ENCODE peak calls at places on chromosome 10, in ten cellular contexts. One of them, this sample, is unnamed.

GRCh38 chr10:97498841-97499560 is at the start of gene UBTD1:
- DNase-seq in natural killer cell: no peak
- DNase-seq in Calu3: peak
- DNase-seq in pancreas: peak
- DNase-seq in K562: peak
- DNase-seq in A549: peak
- DNase-seq in Caco-2: peak
- DNase-seq in astrocyte of the spinal cord: peak
- DNase-seq in upper lobe of right lung: peak
- DNase-seq in coronary artery: peak
- DNase-seq in this sample: no peak

GRCh38 chr10:26438534-26439269 is 561 bp downstream of the APBB1IP start:
- DNase-seq in natural killer cell: peak
- DNase-seq in Calu3: peak
- DNase-seq in pancreas: peak
- DNase-seq in K562: no peak
- DNase-seq in A549: no peak
- DNase-seq in Caco-2: no peak
- DNase-seq in astrocyte of the spinal cord: no peak
- DNase-seq in upper lobe of right lung: peak
- DNase-seq in coronary artery: peak
- DNase-seq in this sample: peak

GRCh38 chr10:59805043-59805442 is 51.8 kb upstream of the MRLN start:
- DNase-seq in natural killer cell: no peak
- DNase-seq in Calu3: peak
- DNase-seq in pancreas: no peak
- DNase-seq in K562: peak
- DNase-seq in A549: peak
- DNase-seq in Caco-2: peak
- DNase-seq in astrocyte of the spinal cord: no peak
- DNase-seq in upper lobe of right lung: no peak
- DNase-seq in coronary artery: no peak
- DNase-seq in this sample: no peak

GRCh38 chr10:92222603-92223275 is 68.1 kb downstream of the CPEB3 start:
- DNase-seq in natural killer cell: no peak
- DNase-seq in Calu3: no peak
- DNase-seq in pancreas: no peak
- DNase-seq in K562: no peak
- DNase-seq in A549: peak
- DNase-seq in Caco-2: no peak
- DNase-seq in astrocyte of the spinal cord: peak
- DNase-seq in upper lobe of right lung: no peak
- DNase-seq in coronary artery: no peak
- DNase-seq in this sample: no peak

GRCh38 chr10:97764519-97764931 is 7.3 kb downstream of the SFRP5 start:
- DNase-seq in natural killer cell: no peak
- DNase-seq in Calu3: no peak
- DNase-seq in pancreas: no peak
- DNase-seq in K562: no peak
- DNase-seq in A549: no peak
- DNase-seq in Caco-2: peak
- DNase-seq in astrocyte of the spinal cord: no peak
- DNase-seq in upper lobe of right lung: no peak
- DNase-seq in coronary artery: no peak
- DNase-seq in this sample: no peak

GRCh38 chr10:9285698-9286097 is 1231.2 kb downstream of the GATA3 start:
- DNase-seq in natural killer cell: no peak
- DNase-seq in Calu3: no peak
- DNase-seq in pancreas: no peak
- DNase-seq in K562: no peak
- DNase-seq in A549: no peak
- DNase-seq in Caco-2: no peak
- DNase-seq in astrocyte of the spinal cord: no peak
- DNase-seq in upper lobe of right lung: no peak
- DNase-seq in coronary artery: no peak
- DNase-seq in this sample: no peak

GRCh38 chr10:49568235-49568634 is 29.3 kb upstream of the ERCC6 start:
- DNase-seq in natural killer cell: no peak
- DNase-seq in Calu3: no peak
- DNase-seq in pancreas: no peak
- DNase-seq in K562: no peak
- DNase-seq in A549: no peak
- DNase-seq in Caco-2: no peak
- DNase-seq in astrocyte of the spinal cord: peak
- DNase-seq in upper lobe of right lung: no peak
- DNase-seq in coronary artery: no peak
- DNase-seq in this sample: no peak

GRCh38 chr10:84088626-84089025 is 50.7 kb upstream of the GHITM start:
- DNase-seq in natural killer cell: no peak
- DNase-seq in Calu3: no peak
- DNase-seq in pancreas: no peak
- DNase-seq in K562: no peak
- DNase-seq in A549: no peak
- DNase-seq in Caco-2: no peak
- DNase-seq in astrocyte of the spinal cord: no peak
- DNase-seq in upper lobe of right lung: no peak
- DNase-seq in coronary artery: no peak
- DNase-seq in this sample: no peak

GRCh38 chr10:12631216-12631615 is 281.9 kb downstream of the CAMK1D start:
- DNase-seq in natural killer cell: no peak
- DNase-seq in Calu3: no peak
- DNase-seq in pancreas: no peak
- DNase-seq in K562: no peak
- DNase-seq in A549: no peak
- DNase-seq in Caco-2: no peak
- DNase-seq in astrocyte of the spinal cord: no peak
- DNase-seq in upper lobe of right lung: no peak
- DNase-seq in coronary artery: no peak
- DNase-seq in this sample: no peak

GRCh38 chr10:12635127-12635541 is 285.8 kb downstream of the CAMK1D start:
- DNase-seq in natural killer cell: no peak
- DNase-seq in Calu3: no peak
- DNase-seq in pancreas: no peak
- DNase-seq in K562: no peak
- DNase-seq in A549: peak
- DNase-seq in Caco-2: no peak
- DNase-seq in astrocyte of the spinal cord: peak
- DNase-seq in upper lobe of right lung: no peak
- DNase-seq in coronary artery: no peak
- DNase-seq in this sample: no peak

GRCh38 chr10:12634532-12634931 is 285.2 kb downstream of the CAMK1D start:
- DNase-seq in natural killer cell: no peak
- DNase-seq in Calu3: no peak
- DNase-seq in pancreas: no peak
- DNase-seq in K562: no peak
- DNase-seq in A549: no peak
- DNase-seq in Caco-2: no peak
- DNase-seq in astrocyte of the spinal cord: no peak
- DNase-seq in upper lobe of right lung: no peak
- DNase-seq in coronary artery: no peak
- DNase-seq in this sample: no peak

GRCh38 chr10:12631787-12632562 is 282.6 kb downstream of the CAMK1D start:
- DNase-seq in natural killer cell: no peak
- DNase-seq in Calu3: no peak
- DNase-seq in pancreas: peak
- DNase-seq in K562: no peak
- DNase-seq in A549: peak
- DNase-seq in Caco-2: no peak
- DNase-seq in astrocyte of the spinal cord: no peak
- DNase-seq in upper lobe of right lung: no peak
- DNase-seq in coronary artery: no peak
- DNase-seq in this sample: no peak

DNA sequence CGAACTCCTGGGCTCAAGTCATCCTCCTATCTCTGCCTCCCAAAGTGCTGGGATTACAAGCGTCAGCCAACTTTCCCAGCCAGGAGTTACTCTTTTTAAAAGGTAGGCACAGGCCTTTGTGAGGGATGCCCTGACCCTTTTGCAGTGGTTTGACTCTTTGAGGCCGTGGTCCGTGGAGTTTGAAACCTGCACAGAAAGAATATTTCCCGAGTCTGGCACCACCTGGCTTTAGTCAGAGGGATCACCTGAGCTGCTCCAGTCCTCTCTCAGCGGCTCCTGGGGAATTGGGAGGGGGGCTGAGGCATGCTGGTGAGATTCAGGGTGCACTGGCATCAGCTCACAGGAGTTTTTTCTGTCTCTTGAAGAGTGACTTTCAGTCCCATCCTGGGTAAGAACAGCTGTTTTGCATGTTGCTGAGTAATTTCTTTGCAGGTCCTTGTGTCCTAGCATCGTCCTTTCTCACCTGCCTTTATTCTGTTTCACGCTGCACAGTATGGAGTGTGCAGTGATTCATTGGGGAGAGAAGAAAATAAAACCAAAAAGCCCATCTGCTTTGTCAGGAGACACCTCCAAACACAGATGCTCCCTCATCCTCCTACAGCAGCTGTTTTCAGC is 284.5 kb downstream of the CAMK1D start:
- DNase-seq in natural killer cell: no peak
- DNase-seq in Calu3: no peak
- DNase-seq in pancreas: no peak
- DNase-seq in K562: no peak
- DNase-seq in A549: no peak
- DNase-seq in Caco-2: no peak
- DNase-seq in astrocyte of the spinal cord: no peak
- DNase-seq in upper lobe of right lung: no peak
- DNase-seq in coronary artery: no peak
- DNase-seq in this sample: no peak
- TF ChIP-seq CTCF in natural killer cell: no peak
- TF ChIP-seq CTCF in Calu3: no peak
- TF ChIP-seq CTCF in pancreas: no peak
- TF ChIP-seq CTCF in K562: no peak
- TF ChIP-seq CTCF in A549: no peak
- TF ChIP-seq CTCF in Caco-2: no peak
- TF ChIP-seq CTCF in astrocyte of the spinal cord: no peak
- TF ChIP-seq CTCF in upper lobe of right lung: no peak
- TF ChIP-seq CTCF in coronary artery: no peak
- TF ChIP-seq CTCF in this sample: no peak

GRCh38 chr10:101228682-101229274 is 485 bp downstream of the LBX1 start:
- DNase-seq in natural killer cell: no peak
- DNase-seq in Calu3: no peak
- DNase-seq in pancreas: no peak
- DNase-seq in K562: no peak
- DNase-seq in A549: peak
- DNase-seq in Caco-2: peak
- DNase-seq in astrocyte of the spinal cord: no peak
- DNase-seq in upper lobe of right lung: no peak
- DNase-seq in coronary artery: no peak
- DNase-seq in this sample: no peak
- TF ChIP-seq CTCF in natural killer cell: no peak
- TF ChIP-seq CTCF in Calu3: no peak
- TF ChIP-seq CTCF in pancreas: no peak
- TF ChIP-seq CTCF in K562: no peak
- TF ChIP-seq CTCF in A549: no peak
- TF ChIP-seq CTCF in Caco-2: no peak
- TF ChIP-seq CTCF in astrocyte of the spinal cord: no peak
- TF ChIP-seq CTCF in upper lobe of right lung: no peak
- TF ChIP-seq CTCF in coronary artery: no peak
- TF ChIP-seq CTCF in this sample: no peak

GRCh38 chr10:80201592-80202256 is 3.6 kb downstream of the ANXA11 start:
- DNase-seq in natural killer cell: no peak
- DNase-seq in Calu3: no peak
- DNase-seq in pancreas: no peak
- DNase-seq in K562: no peak
- DNase-seq in A549: no peak
- DNase-seq in Caco-2: no peak
- DNase-seq in astrocyte of the spinal cord: no peak
- DNase-seq in upper lobe of right lung: peak
- DNase-seq in coronary artery: no peak
- DNase-seq in this sample: no peak

GRCh38 chr10:80203835-80204148 is 1.5 kb downstream of the ANXA11 start:
- DNase-seq in natural killer cell: no peak
- DNase-seq in Calu3: no peak
- DNase-seq in pancreas: no peak
- DNase-seq in K562: no peak
- DNase-seq in A549: no peak
- DNase-seq in Caco-2: no peak
- DNase-seq in astrocyte of the spinal cord: no peak
- DNase-seq in upper lobe of right lung: no peak
- DNase-seq in coronary artery: no peak
- DNase-seq in this sample: no peak

GRCh38 chr10:80204193-80204714 is 1.1 kb downstream of the ANXA11 start:
- DNase-seq in natural killer cell: peak
- DNase-seq in Calu3: peak
- DNase-seq in pancreas: peak
- DNase-seq in K562: no peak
- DNase-seq in A549: no peak
- DNase-seq in Caco-2: peak
- DNase-seq in astrocyte of the spinal cord: peak
- DNase-seq in upper lobe of right lung: peak
- DNase-seq in coronary artery: no peak
- DNase-seq in this sample: no peak

GRCh38 chr10:80204801-80205477 is 398 bp downstream of the ANXA11 start:
- DNase-seq in natural killer cell: peak
- DNase-seq in Calu3: no peak
- DNase-seq in pancreas: peak
- DNase-seq in K562: peak
- DNase-seq in A549: no peak
- DNase-seq in Caco-2: peak
- DNase-seq in astrocyte of the spinal cord: peak
- DNase-seq in upper lobe of right lung: peak
- DNase-seq in coronary artery: no peak
- DNase-seq in this sample: no peak

DNA sequence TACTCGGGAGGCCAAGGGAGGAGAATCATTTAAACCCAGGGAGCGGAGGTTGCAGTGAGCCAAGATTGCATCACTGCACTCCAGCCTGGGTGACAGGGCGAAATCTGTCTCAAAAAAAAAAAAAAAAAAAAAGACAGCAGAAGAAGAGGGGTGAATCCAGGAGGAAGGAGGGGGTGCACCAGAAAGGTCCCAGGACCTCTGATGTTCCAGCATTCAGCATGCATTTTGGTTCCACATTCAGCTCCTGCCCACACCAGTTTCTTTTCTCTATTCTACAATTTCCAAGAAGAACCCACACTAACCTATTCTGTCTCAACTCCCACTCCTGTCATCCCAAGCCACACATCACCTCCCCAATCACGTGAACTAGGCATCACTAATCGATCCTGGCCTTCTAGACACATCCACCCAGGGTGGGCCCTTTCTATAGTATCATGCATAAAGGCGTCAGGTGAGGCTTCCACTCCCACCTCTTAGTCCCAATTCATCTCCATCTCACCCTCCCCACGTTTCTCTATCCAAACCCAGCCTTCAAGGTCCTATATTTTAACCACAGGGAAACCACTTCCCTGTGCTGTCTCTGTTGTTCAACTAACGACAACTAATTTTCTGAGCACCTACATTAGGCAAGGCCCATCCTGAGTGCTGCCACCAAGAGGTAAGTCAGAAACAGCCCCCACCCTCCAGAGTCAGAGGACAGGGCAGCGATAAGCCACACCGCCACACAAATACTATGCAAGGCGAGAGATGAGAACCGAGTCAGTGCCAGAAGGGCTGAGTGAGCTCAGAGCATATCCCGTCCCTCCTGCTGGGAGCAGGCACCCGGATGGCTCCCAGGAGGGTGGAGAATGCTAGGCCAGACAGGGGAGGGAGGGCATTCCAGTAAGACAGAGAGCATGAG is 2.2 kb downstream of the ANXA11 start:
- DNase-seq in natural killer cell: peak
- DNase-seq in Calu3: peak
- DNase-seq in pancreas: peak
- DNase-seq in K562: peak
- DNase-seq in A549: no peak
- DNase-seq in Caco-2: peak
- DNase-seq in astrocyte of the spinal cord: peak
- DNase-seq in upper lobe of right lung: peak
- DNase-seq in coronary artery: peak
- DNase-seq in this sample: no peak
- TF ChIP-seq CTCF in natural killer cell: no peak
- TF ChIP-seq CTCF in Calu3: peak
- TF ChIP-seq CTCF in pancreas: no peak
- TF ChIP-seq CTCF in K562: peak
- TF ChIP-seq CTCF in A549: peak
- TF ChIP-seq CTCF in Caco-2: no peak
- TF ChIP-seq CTCF in astrocyte of the spinal cord: no peak
- TF ChIP-seq CTCF in upper lobe of right lung: peak
- TF ChIP-seq CTCF in coronary artery: no peak
- TF ChIP-seq CTCF in this sample: no peak

GRCh38 chr10:94614558-94614957 is 69.0 kb downstream of the HELLS start:
- DNase-seq in natural killer cell: no peak
- DNase-seq in Calu3: no peak
- DNase-seq in pancreas: no peak
- DNase-seq in K562: no peak
- DNase-seq in A549: no peak
- DNase-seq in Caco-2: no peak
- DNase-seq in astrocyte of the spinal cord: no peak
- DNase-seq in upper lobe of right lung: no peak
- DNase-seq in coronary artery: no peak
- DNase-seq in this sample: no peak

GRCh38 chr10:94622666-94623205 is 60.8 kb upstream of the CYP2C18 start:
- DNase-seq in natural killer cell: no peak
- DNase-seq in Calu3: no peak
- DNase-seq in pancreas: no peak
- DNase-seq in K562: no peak
- DNase-seq in A549: no peak
- DNase-seq in Caco-2: peak
- DNase-seq in astrocyte of the spinal cord: no peak
- DNase-seq in upper lobe of right lung: no peak
- DNase-seq in coronary artery: no peak
- DNase-seq in this sample: no peak

GRCh38 chr10:94617389-94617944 is 66.1 kb upstream of the CYP2C18 start:
- DNase-seq in natural killer cell: no peak
- DNase-seq in Calu3: no peak
- DNase-seq in pancreas: no peak
- DNase-seq in K562: no peak
- DNase-seq in A549: no peak
- DNase-seq in Caco-2: no peak
- DNase-seq in astrocyte of the spinal cord: no peak
- DNase-seq in upper lobe of right lung: no peak
- DNase-seq in coronary artery: no peak
- DNase-seq in this sample: no peak
- TF ChIP-seq CTCF in natural killer cell: no peak
- TF ChIP-seq CTCF in Calu3: no peak
- TF ChIP-seq CTCF in pancreas: no peak
- TF ChIP-seq CTCF in K562: no peak
- TF ChIP-seq CTCF in A549: no peak
- TF ChIP-seq CTCF in Caco-2: no peak
- TF ChIP-seq CTCF in astrocyte of the spinal cord: no peak
- TF ChIP-seq CTCF in upper lobe of right lung: no peak
- TF ChIP-seq CTCF in coronary artery: no peak
- TF ChIP-seq CTCF in this sample: no peak

This sample was measured in CD14-positive monocyte.